ENCODE peak calls at places on chromosomes 7 and 10, in ten cellular contexts. K is tibial artery; G is progenitor cell of endocrine pancreas; W is NCI-H1092; R is T-helper 1 cell; J is sciatic nerve; H is AG08396; L is stimulated activated naive CD4-positive, alpha-beta T cell; Q is NCI-H345; I is A549. M is an unnamed sample.

GRCh38 chr10:51311232-51311631 is 236.9 kb downstream of the PRKG1 start:
- DNase-seq in K (no peak), G (no peak), W (no peak), R (no peak), J (no peak), H (no peak), L (no peak), Q (no peak), I (no peak), M (no peak)

GRCh38 chr10:33566426-33566825 is 232.0 kb upstream of the NRP1 start:
- DNase-seq in K (no peak), G (no peak), W (no peak), R (no peak), J (no peak), H (no peak), L (no peak), Q (no peak), I (no peak), M (no peak)

GRCh38 chr7:51647931-51648351 is 331.3 kb upstream of the COBL start:
- DNase-seq in K (peak; percentile 42), G (no peak), W (no peak), R (no peak), J (no peak), H (no peak), L (no peak), Q (peak; percentile 71), I (no peak), M (no peak)

GRCh38 chr7:40866601-40867000 is 731.8 kb downstream of the SUGCT start:
- DNase-seq in K (no peak), G (no peak), W (no peak), R (no peak), J (no peak), H (no peak), L (no peak), Q (no peak), I (no peak), M (no peak)

GRCh38 chr10:95459446-95459845 is 101.7 kb downstream of the SORBS1 start:
- DNase-seq in K (no peak), G (no peak), W (no peak), R (no peak), J (no peak), H (no peak), L (no peak), Q (no peak), I (no peak), M (no peak)

GRCh38 chr10:92419740-92420553 is 129.0 kb downstream of the MARCHF5 start:
- DNase-seq in K (peak; percentile 43), G (no peak), W (no peak), R (no peak), J (peak; percentile 65), H (peak; percentile 47), L (no peak), Q (no peak), I (no peak), M (no peak)

GRCh38 chr7:28500143-28500542 is 87.8 kb downstream of the CREB5 start:
- DNase-seq in K (no peak), G (no peak), W (no peak), R (no peak), J (no peak), H (no peak), L (no peak), Q (no peak), I (no peak), M (no peak)

GRCh38 chr7:5374464-5374863 is 49.2 kb downstream of the TNRC18 start:
- DNase-seq in K (no peak), G (no peak), W (no peak), R (no peak), J (no peak), H (no peak), L (no peak), Q (no peak), I (no peak), M (no peak)

GRCh38 chr10:11515596-11516418 is 95.6 kb downstream of the USP6NL start:
- DNase-seq in K (peak; percentile 49), G (no peak), W (peak; percentile 6), R (no peak), J (no peak), H (peak; percentile 45), L (peak; percentile 16), Q (peak; percentile 24), I (peak; percentile 28), M (peak; percentile 39)

GRCh38 chr10:116197961-116198360 is 75.0 kb downstream of the GFRA1 start:
- DNase-seq in K (no peak), G (no peak), W (no peak), R (no peak), J (no peak), H (no peak), L (no peak), Q (no peak), I (no peak), M (no peak)

GRCh38 chr7:155213955-155214327 is 83.7 kb upstream of the INSIG1 start:
- DNase-seq in K (no peak), G (no peak), W (no peak), R (no peak), J (no peak), H (no peak), L (no peak), Q (no peak), I (no peak), M (no peak)

GRCh38 chr7:157813741-157814661 is 477.2 kb downstream of the DNAJB6 start:
- DNase-seq in K (no peak), G (no peak), W (no peak), R (no peak), J (no peak), H (no peak), L (no peak), Q (no peak), I (no peak), M (no peak)

GRCh38 chr10:95832216-95833037 is 75.3 kb upstream of the CC2D2B start:
- DNase-seq in K (no peak), G (no peak), W (no peak), R (no peak), J (no peak), H (no peak), L (no peak), Q (no peak), I (no peak), M (peak; percentile 49)

GRCh38 chr7:96416599-96416998 is 94.7 kb upstream of the SLC25A13 start:
- DNase-seq in K (no peak), G (no peak), W (no peak), R (no peak), J (no peak), H (no peak), L (no peak), Q (no peak), I (no peak), M (no peak)

GRCh38 chr10:50594012-50594411 is 29.7 kb downstream of the SGMS1 start:
- DNase-seq in K (no peak), G (no peak), W (peak; percentile 20), R (no peak), J (no peak), H (peak; percentile 32), L (no peak), Q (peak; percentile 6), I (no peak), M (no peak)

GRCh38 chr7:148270576-148270975 is 320.0 kb upstream of the C7orf33 start:
- DNase-seq in K (no peak), G (no peak), W (no peak), R (no peak), J (no peak), H (no peak), L (no peak), Q (no peak), I (no peak), M (no peak)

GRCh38 chr10:132860527-132860926 is 74.6 kb upstream of the NKX6-2 start:
- DNase-seq in K (peak; percentile 14), G (no peak), W (no peak), R (no peak), J (peak; percentile 26), H (no peak), L (no peak), Q (no peak), I (no peak), M (no peak)

GRCh38 chr7:123034106-123034505 is 38.6 kb upstream of the TAS2R16 start:
- DNase-seq in K (no peak), G (no peak), W (no peak), R (no peak), J (no peak), H (no peak), L (no peak), Q (no peak), I (no peak), M (no peak)

GRCh38 chr10:124356706-124357582 is 61.8 kb downstream of the OAT start:
- DNase-seq in K (no peak), G (no peak), W (no peak), R (no peak), J (peak; percentile 28), H (no peak), L (no peak), Q (no peak), I (no peak), M (no peak)

GRCh38 chr7:135723411-135723810 is 4.6 kb downstream of the SLC13A4 start:
- DNase-seq in K (no peak), G (no peak), W (no peak), R (no peak), J (no peak), H (no peak), L (no peak), Q (no peak), I (no peak), M (no peak)

GRCh38 chr7:150397376-150398107 is 18.4 kb downstream of the ZNF775 start:
- DNase-seq in K (no peak), G (no peak), W (no peak), R (no peak), J (no peak), H (no peak), L (no peak), Q (no peak), I (no peak), M (no peak)

GRCh38 chr10:124565565-124566221 is 104.1 kb downstream of the LHPP start:
- DNase-seq in K (no peak), G (no peak), W (peak; percentile 81), R (no peak), J (no peak), H (peak; percentile 56), L (no peak), Q (peak; percentile 15), I (peak; percentile 44), M (no peak)

GRCh38 chr10:127996586-127996985 is 89.7 kb downstream of the PTPRE start:
- DNase-seq in K (no peak), G (no peak), W (no peak), R (no peak), J (no peak), H (peak; percentile 34), L (no peak), Q (no peak), I (no peak), M (no peak)

GRCh38 chr7:18087687-18088078 is 60.0 kb upstream of the PRPS1L1 start:
- DNase-seq in K (no peak), G (no peak), W (peak; percentile 69), R (no peak), J (no peak), H (no peak), L (no peak), Q (peak; percentile 62), I (no peak), M (no peak)

GRCh38 chr10:59346321-59346720 is 16.0 kb downstream of the FAM13C start:
- DNase-seq in K (no peak), G (no peak), W (no peak), R (no peak), J (no peak), H (no peak), L (no peak), Q (no peak), I (no peak), M (no peak)

GRCh38 chr10:31268616-31269303 is 50.3 kb upstream of the ZEB1 start:
- DNase-seq in K (no peak), G (no peak), W (no peak), R (no peak), J (no peak), H (no peak), L (no peak), Q (no peak), I (no peak), M (no peak)

GRCh38 chr10:5584895-5585516 is 60.2 kb downstream of the CALML3 start:
- DNase-seq in K (no peak), G (no peak), W (peak; percentile 64), R (no peak), J (no peak), H (peak; percentile 58), L (no peak), Q (no peak), I (peak; percentile 67), M (peak; percentile 9)

GRCh38 chr10:110081914-110082313 is 74.1 kb downstream of the ADD3 start:
- DNase-seq in K (peak; percentile 31), G (no peak), W (no peak), R (no peak), J (no peak), H (no peak), L (no peak), Q (peak; percentile 11), I (peak; percentile 23), M (no peak)